ENCODE peak calls at places on chromosomes 7 and 10, in seven cellular contexts. One of them, this sample, is unnamed.

GRCh38 chr10:91598211-91598981 is 34.5 kb downstream of the PPP1R3C start:
- DNase-seq in neuronal stem cell: no peak
- DNase-seq in IMR-90: peak
- DNase-seq in H1: no peak
- DNase-seq in mesendoderm: peak
- DNase-seq in trophoblast cell: peak
- DNase-seq in mesenchymal stem cell: peak
- DNase-seq in this sample: no peak

GRCh38 chr7:113968713-113969112 is 49.9 kb upstream of the PPP1R3A start:
- DNase-seq in H1: no peak
- DNase-seq in IMR-90: no peak
- DNase-seq in trophoblast cell: no peak
- DNase-seq in neuronal stem cell: no peak
- DNase-seq in mesendoderm: no peak
- DNase-seq in mesenchymal stem cell: no peak
- DNase-seq in this sample: no peak

GRCh38 chr10:3766046-3766761 is 18.8 kb downstream of the KLF6 start:
- DNase-seq in mesendoderm: no peak
- DNase-seq in trophoblast cell: no peak
- DNase-seq in IMR-90: peak
- DNase-seq in neuronal stem cell: no peak
- DNase-seq in H1: no peak
- DNase-seq in mesenchymal stem cell: peak
- DNase-seq in this sample: no peak

GRCh38 chr7:151233111-151233701 is 923 bp downstream of the CHPF2 start:
- DNase-seq in mesenchymal stem cell: peak
- DNase-seq in neuronal stem cell: no peak
- DNase-seq in trophoblast cell: peak
- DNase-seq in IMR-90: peak
- DNase-seq in mesendoderm: peak
- DNase-seq in H1: no peak
- DNase-seq in this sample: no peak

GRCh38 chr7:111510584-111511378 is 51.5 kb downstream of the IMMP2L start:
- DNase-seq in IMR-90: no peak
- DNase-seq in neuronal stem cell: no peak
- DNase-seq in mesenchymal stem cell: no peak
- DNase-seq in trophoblast cell: no peak
- DNase-seq in mesendoderm: no peak
- DNase-seq in H1: no peak
- DNase-seq in this sample: no peak

GRCh38 chr10:31656820-31657470 is 271.7 kb downstream of the ARHGAP12 start:
- DNase-seq in IMR-90: no peak
- DNase-seq in neuronal stem cell: no peak
- DNase-seq in mesendoderm: no peak
- DNase-seq in mesenchymal stem cell: no peak
- DNase-seq in H1: no peak
- DNase-seq in trophoblast cell: peak
- DNase-seq in this sample: no peak

GRCh38 chr10:87918254-87918859 is 54.9 kb downstream of the PTEN start:
- DNase-seq in IMR-90: no peak
- DNase-seq in mesenchymal stem cell: no peak
- DNase-seq in trophoblast cell: peak
- DNase-seq in neuronal stem cell: no peak
- DNase-seq in mesendoderm: no peak
- DNase-seq in H1: no peak
- DNase-seq in this sample: no peak

GRCh38 chr10:718143-718700 is 28.8 kb upstream of the DIP2C start:
- DNase-seq in IMR-90: no peak
- DNase-seq in mesenchymal stem cell: no peak
- DNase-seq in H1: no peak
- DNase-seq in trophoblast cell: peak
- DNase-seq in mesendoderm: no peak
- DNase-seq in neuronal stem cell: no peak
- DNase-seq in this sample: no peak

GRCh38 chr7:67019562-67020390 is 23.1 kb downstream of the TYW1 start:
- DNase-seq in H1: no peak
- DNase-seq in mesendoderm: no peak
- DNase-seq in trophoblast cell: peak
- DNase-seq in IMR-90: peak
- DNase-seq in neuronal stem cell: no peak
- DNase-seq in mesenchymal stem cell: no peak
- DNase-seq in this sample: no peak

GRCh38 chr10:110174201-110174600 is 33.2 kb upstream of the MXI1 start:
- DNase-seq in H1: peak
- DNase-seq in neuronal stem cell: no peak
- DNase-seq in IMR-90: no peak
- DNase-seq in mesenchymal stem cell: no peak
- DNase-seq in mesendoderm: no peak
- DNase-seq in trophoblast cell: no peak
- DNase-seq in this sample: peak

GRCh38 chr10:15898046-15898445 is 37.7 kb upstream of the MINDY3 start:
- DNase-seq in IMR-90: peak
- DNase-seq in H1: no peak
- DNase-seq in mesenchymal stem cell: peak
- DNase-seq in neuronal stem cell: no peak
- DNase-seq in mesendoderm: peak
- DNase-seq in trophoblast cell: peak
- DNase-seq in this sample: no peak

GRCh38 chr7:128454808-128455555 is 696 bp upstream of the HILPDA start:
- DNase-seq in mesenchymal stem cell: no peak
- DNase-seq in IMR-90: peak
- DNase-seq in trophoblast cell: peak
- DNase-seq in mesendoderm: peak
- DNase-seq in H1: no peak
- DNase-seq in neuronal stem cell: peak
- DNase-seq in this sample: no peak

GRCh38 chr7:134126937-134127848 is at the start of gene LRGUK:
- DNase-seq in H1: peak
- DNase-seq in neuronal stem cell: peak
- DNase-seq in mesenchymal stem cell: peak
- DNase-seq in IMR-90: peak
- DNase-seq in mesendoderm: peak
- DNase-seq in trophoblast cell: peak
- DNase-seq in this sample: peak

GRCh38 chr7:29609162-29610030 is 45.8 kb downstream of the PRR15 start:
- DNase-seq in mesendoderm: peak
- DNase-seq in H1: peak
- DNase-seq in neuronal stem cell: peak
- DNase-seq in mesenchymal stem cell: peak
- DNase-seq in trophoblast cell: peak
- DNase-seq in IMR-90: no peak
- DNase-seq in this sample: peak

GRCh38 chr7:51075681-51076580 is 240.7 kb downstream of the COBL start:
- DNase-seq in mesendoderm: no peak
- DNase-seq in mesenchymal stem cell: no peak
- DNase-seq in neuronal stem cell: no peak
- DNase-seq in trophoblast cell: no peak
- DNase-seq in H1: no peak
- DNase-seq in IMR-90: no peak
- DNase-seq in this sample: no peak

GRCh38 chr7:95441042-95441823 is 6.4 kb upstream of the PON2 start:
- DNase-seq in H1: no peak
- DNase-seq in trophoblast cell: peak
- DNase-seq in mesendoderm: no peak
- DNase-seq in mesenchymal stem cell: no peak
- DNase-seq in neuronal stem cell: no peak
- DNase-seq in IMR-90: no peak
- DNase-seq in this sample: no peak

GRCh38 chr7:95440394-95441038 is 5.7 kb upstream of the PON2 start:
- DNase-seq in mesenchymal stem cell: no peak
- DNase-seq in H1: no peak
- DNase-seq in IMR-90: no peak
- DNase-seq in neuronal stem cell: no peak
- DNase-seq in trophoblast cell: no peak
- DNase-seq in mesendoderm: no peak
- DNase-seq in this sample: no peak

GRCh38 chr7:95446618-95447017 is 11.8 kb upstream of the PON2 start:
- DNase-seq in trophoblast cell: no peak
- DNase-seq in H1: no peak
- DNase-seq in IMR-90: no peak
- DNase-seq in mesenchymal stem cell: no peak
- DNase-seq in neuronal stem cell: no peak
- DNase-seq in mesendoderm: no peak
- DNase-seq in this sample: no peak

DNA sequence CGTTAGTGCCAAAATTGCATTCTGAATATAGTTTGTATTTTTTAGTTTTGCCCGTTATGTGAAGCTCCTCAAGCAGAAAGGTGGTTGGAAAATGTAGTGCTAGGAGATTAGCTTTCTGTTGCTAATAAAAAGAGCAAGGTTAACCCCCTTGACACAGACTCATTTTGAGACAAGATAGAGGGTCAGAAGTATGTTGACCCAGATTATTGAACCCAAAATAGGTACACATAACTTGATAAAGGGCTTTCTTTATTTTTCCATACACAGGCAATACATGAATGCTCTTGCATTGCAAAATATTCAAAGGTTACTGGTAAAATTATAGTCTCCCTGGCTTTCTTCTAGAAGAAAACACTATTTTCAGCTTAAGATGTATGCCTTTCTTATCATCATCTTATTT is 10.0 kb upstream of the PON2 start:
- DNase-seq in mesenchymal stem cell: no peak
- DNase-seq in IMR-90: no peak
- DNase-seq in neuronal stem cell: no peak
- DNase-seq in trophoblast cell: no peak
- DNase-seq in H1: no peak
- DNase-seq in mesendoderm: no peak
- DNase-seq in this sample: no peak
- H3K18ac ChIP-seq in mesenchymal stem cell: no peak
- H3K18ac ChIP-seq in IMR-90: no peak
- H3K18ac ChIP-seq in neuronal stem cell: no peak
- H3K18ac ChIP-seq in trophoblast cell: no peak
- H3K18ac ChIP-seq in H1: no peak
- H3K18ac ChIP-seq in mesendoderm: no peak
- H3K18ac ChIP-seq in this sample: no peak

GRCh38 chr7:100971111-100972001 is 2.0 kb downstream of the MUC12 start:
- DNase-seq in mesendoderm: no peak
- DNase-seq in IMR-90: no peak
- DNase-seq in H1: no peak
- DNase-seq in neuronal stem cell: no peak
- DNase-seq in mesenchymal stem cell: no peak
- DNase-seq in trophoblast cell: no peak
- DNase-seq in this sample: no peak

GRCh38 chr7:100975391-100975821 is 6.0 kb downstream of the MUC12 start:
- DNase-seq in neuronal stem cell: no peak
- DNase-seq in trophoblast cell: no peak
- DNase-seq in H1: no peak
- DNase-seq in mesenchymal stem cell: no peak
- DNase-seq in IMR-90: no peak
- DNase-seq in mesendoderm: no peak
- DNase-seq in this sample: no peak

GRCh38 chr7:100972002-100972347 is 2.6 kb downstream of the MUC12 start:
- DNase-seq in H1: no peak
- DNase-seq in mesendoderm: no peak
- DNase-seq in trophoblast cell: no peak
- DNase-seq in IMR-90: no peak
- DNase-seq in mesenchymal stem cell: no peak
- DNase-seq in neuronal stem cell: no peak
- DNase-seq in this sample: no peak

GRCh38 chr7:100978300-100978699 is 8.9 kb downstream of the MUC12 start:
- DNase-seq in IMR-90: no peak
- DNase-seq in mesenchymal stem cell: no peak
- DNase-seq in neuronal stem cell: no peak
- DNase-seq in mesendoderm: no peak
- DNase-seq in trophoblast cell: no peak
- DNase-seq in H1: no peak
- DNase-seq in this sample: no peak

DNA sequence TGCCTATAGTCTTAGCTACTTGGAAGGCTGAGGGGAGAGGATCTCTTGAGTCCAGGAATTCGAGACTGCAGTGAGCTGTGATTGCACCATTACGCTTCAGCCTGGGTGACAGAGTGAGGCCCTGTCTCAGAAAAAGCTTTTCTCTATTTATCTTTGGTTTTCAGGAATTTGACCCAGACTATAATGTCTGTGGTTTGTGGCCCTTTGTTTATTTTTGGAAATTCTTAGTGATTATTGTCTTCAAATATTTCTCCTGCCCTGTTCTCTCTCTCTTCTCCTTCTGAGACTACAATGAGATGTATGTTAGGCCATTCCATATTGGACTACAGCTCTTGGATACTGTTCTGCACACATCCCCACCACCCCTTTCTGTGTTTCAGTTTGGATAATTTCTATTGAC is 4.7 kb downstream of the MUC12 start:
- DNase-seq in trophoblast cell: no peak
- DNase-seq in H1: no peak
- DNase-seq in mesenchymal stem cell: peak
- DNase-seq in IMR-90: no peak
- DNase-seq in mesendoderm: no peak
- DNase-seq in neuronal stem cell: no peak
- DNase-seq in this sample: no peak
- H3K18ac ChIP-seq in trophoblast cell: no peak
- H3K18ac ChIP-seq in H1: no peak
- H3K18ac ChIP-seq in mesenchymal stem cell: no peak
- H3K18ac ChIP-seq in IMR-90: no peak
- H3K18ac ChIP-seq in mesendoderm: no peak
- H3K18ac ChIP-seq in neuronal stem cell: no peak
- H3K18ac ChIP-seq in this sample: no peak

GRCh38 chr7:90825779-90826178 is 229.7 kb downstream of the CDK14 start:
- DNase-seq in IMR-90: peak
- DNase-seq in mesendoderm: no peak
- DNase-seq in trophoblast cell: no peak
- DNase-seq in mesenchymal stem cell: no peak
- DNase-seq in neuronal stem cell: no peak
- DNase-seq in H1: no peak
- DNase-seq in this sample: no peak
- H3K18ac ChIP-seq in IMR-90: no peak
- H3K18ac ChIP-seq in mesendoderm: no peak
- H3K18ac ChIP-seq in trophoblast cell: no peak
- H3K18ac ChIP-seq in mesenchymal stem cell: no peak
- H3K18ac ChIP-seq in neuronal stem cell: no peak
- H3K18ac ChIP-seq in H1: no peak
- H3K18ac ChIP-seq in this sample: no peak

DNA sequence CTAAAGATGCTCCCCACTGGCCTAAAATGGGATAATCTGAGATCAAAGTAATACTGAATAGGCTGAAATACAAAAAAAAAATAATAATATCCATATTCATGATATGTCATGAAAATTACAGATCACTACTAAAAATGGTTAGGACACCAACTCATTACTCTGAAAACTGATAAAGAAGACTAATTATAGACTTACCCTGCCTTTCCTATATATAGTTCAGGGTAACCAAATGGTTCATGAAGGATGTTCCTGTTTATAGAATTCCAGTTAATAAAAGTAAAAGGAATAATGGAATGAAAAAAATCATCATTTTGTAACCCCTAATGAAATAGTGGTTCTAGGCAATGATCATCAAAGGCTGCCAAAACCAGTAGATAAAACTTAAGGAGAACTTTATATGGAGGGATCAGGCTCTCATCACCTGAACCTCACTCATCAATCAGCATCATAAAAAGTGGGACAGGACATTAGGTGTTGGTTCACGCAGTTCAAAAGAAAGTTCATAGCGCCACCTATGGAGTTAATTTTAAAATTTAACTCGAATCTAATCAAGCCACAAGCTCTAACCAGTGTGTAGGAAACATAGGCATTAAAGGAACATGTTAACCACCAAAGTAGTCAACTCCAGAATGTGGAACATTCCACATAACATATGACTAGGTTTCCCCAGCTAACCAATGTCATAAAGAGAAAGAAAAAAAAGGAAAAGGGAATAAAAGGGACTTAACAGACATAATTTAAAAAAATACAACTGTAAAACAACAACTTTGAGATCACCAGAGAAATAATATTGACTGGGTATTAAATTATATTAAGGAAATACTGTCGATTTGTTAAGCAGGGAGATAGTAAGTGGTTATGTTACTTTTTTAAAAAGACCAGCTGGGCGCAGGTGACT is 35.7 kb downstream of the P4HA1 start:
- DNase-seq in mesendoderm: peak
- DNase-seq in IMR-90: peak
- DNase-seq in neuronal stem cell: peak
- DNase-seq in mesenchymal stem cell: peak
- DNase-seq in H1: no peak
- DNase-seq in trophoblast cell: peak
- DNase-seq in this sample: no peak
- H3K18ac ChIP-seq in mesendoderm: no peak
- H3K18ac ChIP-seq in IMR-90: no peak
- H3K18ac ChIP-seq in neuronal stem cell: no peak
- H3K18ac ChIP-seq in mesenchymal stem cell: no peak
- H3K18ac ChIP-seq in H1: no peak
- H3K18ac ChIP-seq in trophoblast cell: no peak
- H3K18ac ChIP-seq in this sample: no peak

This sample was measured in H9.